ENCODE peak calls at places on chromosomes 11 and 22, in eight cellular contexts. One of them, this sample, is unnamed.
A peak's percentile ranks its signal among the peaks of the same experiment; 100 is the strongest.

GRCh38 chr11:77908835-77909234 is 85.6 kb downstream of the INTS4 start:
- DNase-seq in Ammon's horn: no peak
- DNase-seq in neuronal stem cell: no peak
- DNase-seq in stimulated activated CD4-positive, alpha-beta T cell treated with anti-CD3 and anti-CD28 coated beads, Interleukin-12 subunit alpha, Interleukin-12 subunit beta, amount 100 ng/mL, for 4 hours: no peak
- DNase-seq in epithelial cell of esophagus: no peak
- DNase-seq in T-cell: no peak
- DNase-seq in prostate gland: no peak
- DNase-seq in NCI-H1092 treated with DMSO at 0.1 percent for 48 hours: no peak
- DNase-seq in this sample: no peak

GRCh38 chr11:101323997-101324396 is 194.4 kb upstream of the PGR start:
- DNase-seq in NCI-H1092 treated with DMSO at 0.1 percent for 48 hours: no peak
- DNase-seq in Ammon's horn: peak; percentile 8
- DNase-seq in T-cell: no peak
- DNase-seq in prostate gland: no peak
- DNase-seq in neuronal stem cell: peak; percentile 8
- DNase-seq in stimulated activated CD4-positive, alpha-beta T cell treated with anti-CD3 and anti-CD28 coated beads, Interleukin-12 subunit alpha, Interleukin-12 subunit beta, amount 100 ng/mL, for 4 hours: no peak
- DNase-seq in epithelial cell of esophagus: no peak
- DNase-seq in this sample: no peak

GRCh38 chr11:65185869-65186341 is 4.2 kb downstream of the CAPN1 start:
- DNase-seq in T-cell: no peak
- DNase-seq in prostate gland: no peak
- DNase-seq in neuronal stem cell: no peak
- DNase-seq in stimulated activated CD4-positive, alpha-beta T cell treated with anti-CD3 and anti-CD28 coated beads, Interleukin-12 subunit alpha, Interleukin-12 subunit beta, amount 100 ng/mL, for 4 hours: no peak
- DNase-seq in NCI-H1092 treated with DMSO at 0.1 percent for 48 hours: no peak
- DNase-seq in Ammon's horn: no peak
- DNase-seq in epithelial cell of esophagus: no peak
- DNase-seq in this sample: no peak

GRCh38 chr22:30860176-30861105 is 108.1 kb downstream of the MORC2 start:
- DNase-seq in NCI-H1092 treated with DMSO at 0.1 percent for 48 hours: no peak
- DNase-seq in prostate gland: no peak
- DNase-seq in neuronal stem cell: no peak
- DNase-seq in epithelial cell of esophagus: no peak
- DNase-seq in T-cell: no peak
- DNase-seq in Ammon's horn: no peak
- DNase-seq in stimulated activated CD4-positive, alpha-beta T cell treated with anti-CD3 and anti-CD28 coated beads, Interleukin-12 subunit alpha, Interleukin-12 subunit beta, amount 100 ng/mL, for 4 hours: no peak
- DNase-seq in this sample: peak; percentile 5

GRCh38 chr22:44311855-44312170 is 938 bp downstream of the SHISAL1 start:
- DNase-seq in prostate gland: no peak
- DNase-seq in neuronal stem cell: no peak
- DNase-seq in T-cell: no peak
- DNase-seq in epithelial cell of esophagus: peak; percentile 79
- DNase-seq in stimulated activated CD4-positive, alpha-beta T cell treated with anti-CD3 and anti-CD28 coated beads, Interleukin-12 subunit alpha, Interleukin-12 subunit beta, amount 100 ng/mL, for 4 hours: no peak
- DNase-seq in NCI-H1092 treated with DMSO at 0.1 percent for 48 hours: no peak
- DNase-seq in Ammon's horn: no peak
- DNase-seq in this sample: no peak

GRCh38 chr11:68263444-68264035 is 8.2 kb downstream of the C11orf24 start:
- DNase-seq in neuronal stem cell: no peak
- DNase-seq in stimulated activated CD4-positive, alpha-beta T cell treated with anti-CD3 and anti-CD28 coated beads, Interleukin-12 subunit alpha, Interleukin-12 subunit beta, amount 100 ng/mL, for 4 hours: no peak
- DNase-seq in epithelial cell of esophagus: no peak
- DNase-seq in Ammon's horn: no peak
- DNase-seq in T-cell: no peak
- DNase-seq in prostate gland: no peak
- DNase-seq in NCI-H1092 treated with DMSO at 0.1 percent for 48 hours: no peak
- DNase-seq in this sample: no peak

GRCh38 chr11:327581-327923 is 6.9 kb upstream of the IFITM3 start:
- DNase-seq in epithelial cell of esophagus: no peak
- DNase-seq in stimulated activated CD4-positive, alpha-beta T cell treated with anti-CD3 and anti-CD28 coated beads, Interleukin-12 subunit alpha, Interleukin-12 subunit beta, amount 100 ng/mL, for 4 hours: no peak
- DNase-seq in Ammon's horn: no peak
- DNase-seq in neuronal stem cell: no peak
- DNase-seq in T-cell: no peak
- DNase-seq in prostate gland: no peak
- DNase-seq in NCI-H1092 treated with DMSO at 0.1 percent for 48 hours: no peak
- DNase-seq in this sample: no peak

GRCh38 chr11:134537296-134537695 is 125.3 kb upstream of the B3GAT1 start:
- DNase-seq in prostate gland: no peak
- DNase-seq in stimulated activated CD4-positive, alpha-beta T cell treated with anti-CD3 and anti-CD28 coated beads, Interleukin-12 subunit alpha, Interleukin-12 subunit beta, amount 100 ng/mL, for 4 hours: no peak
- DNase-seq in epithelial cell of esophagus: no peak
- DNase-seq in neuronal stem cell: no peak
- DNase-seq in NCI-H1092 treated with DMSO at 0.1 percent for 48 hours: no peak
- DNase-seq in T-cell: no peak
- DNase-seq in Ammon's horn: no peak
- DNase-seq in this sample: no peak

GRCh38 chr11:45859661-45860140 is 12.4 kb downstream of the CRY2 start:
- DNase-seq in NCI-H1092 treated with DMSO at 0.1 percent for 48 hours: peak; percentile 80
- DNase-seq in stimulated activated CD4-positive, alpha-beta T cell treated with anti-CD3 and anti-CD28 coated beads, Interleukin-12 subunit alpha, Interleukin-12 subunit beta, amount 100 ng/mL, for 4 hours: no peak
- DNase-seq in epithelial cell of esophagus: peak; percentile 90
- DNase-seq in prostate gland: peak; percentile 93
- DNase-seq in neuronal stem cell: no peak
- DNase-seq in Ammon's horn: peak; percentile 86
- DNase-seq in T-cell: no peak
- DNase-seq in this sample: no peak

GRCh38 chr11:86275493-86276370 is 26.3 kb upstream of the HIKESHI start:
- DNase-seq in prostate gland: no peak
- DNase-seq in epithelial cell of esophagus: no peak
- DNase-seq in T-cell: no peak
- DNase-seq in neuronal stem cell: no peak
- DNase-seq in stimulated activated CD4-positive, alpha-beta T cell treated with anti-CD3 and anti-CD28 coated beads, Interleukin-12 subunit alpha, Interleukin-12 subunit beta, amount 100 ng/mL, for 4 hours: no peak
- DNase-seq in Ammon's horn: no peak
- DNase-seq in NCI-H1092 treated with DMSO at 0.1 percent for 48 hours: peak; percentile 40
- DNase-seq in this sample: no peak

GRCh38 chr22:39136317-39136716 is 16.2 kb downstream of the CBX7 start:
- DNase-seq in stimulated activated CD4-positive, alpha-beta T cell treated with anti-CD3 and anti-CD28 coated beads, Interleukin-12 subunit alpha, Interleukin-12 subunit beta, amount 100 ng/mL, for 4 hours: no peak
- DNase-seq in prostate gland: no peak
- DNase-seq in T-cell: no peak
- DNase-seq in epithelial cell of esophagus: no peak
- DNase-seq in Ammon's horn: no peak
- DNase-seq in neuronal stem cell: no peak
- DNase-seq in NCI-H1092 treated with DMSO at 0.1 percent for 48 hours: no peak
- DNase-seq in this sample: no peak

GRCh38 chr11:43868852-43869567 is 11.6 kb upstream of the ALKBH3 start:
- DNase-seq in prostate gland: peak; percentile 18
- DNase-seq in neuronal stem cell: no peak
- DNase-seq in stimulated activated CD4-positive, alpha-beta T cell treated with anti-CD3 and anti-CD28 coated beads, Interleukin-12 subunit alpha, Interleukin-12 subunit beta, amount 100 ng/mL, for 4 hours: peak; percentile 8
- DNase-seq in Ammon's horn: peak; percentile 14
- DNase-seq in T-cell: peak; percentile 4
- DNase-seq in epithelial cell of esophagus: peak; percentile 85
- DNase-seq in NCI-H1092 treated with DMSO at 0.1 percent for 48 hours: no peak
- DNase-seq in this sample: no peak

GRCh38 chr11:12506502-12506921 is 129.1 kb downstream of the PARVA start:
- DNase-seq in T-cell: no peak
- DNase-seq in neuronal stem cell: no peak
- DNase-seq in stimulated activated CD4-positive, alpha-beta T cell treated with anti-CD3 and anti-CD28 coated beads, Interleukin-12 subunit alpha, Interleukin-12 subunit beta, amount 100 ng/mL, for 4 hours: no peak
- DNase-seq in prostate gland: no peak
- DNase-seq in NCI-H1092 treated with DMSO at 0.1 percent for 48 hours: no peak
- DNase-seq in epithelial cell of esophagus: peak; percentile 16
- DNase-seq in Ammon's horn: no peak
- DNase-seq in this sample: no peak

GRCh38 chr11:133843454-133843987 is 1.8 kb downstream of the SPATA19 start:
- DNase-seq in epithelial cell of esophagus: no peak
- DNase-seq in NCI-H1092 treated with DMSO at 0.1 percent for 48 hours: no peak
- DNase-seq in stimulated activated CD4-positive, alpha-beta T cell treated with anti-CD3 and anti-CD28 coated beads, Interleukin-12 subunit alpha, Interleukin-12 subunit beta, amount 100 ng/mL, for 4 hours: no peak
- DNase-seq in prostate gland: no peak
- DNase-seq in Ammon's horn: no peak
- DNase-seq in T-cell: no peak
- DNase-seq in neuronal stem cell: no peak
- DNase-seq in this sample: no peak

GRCh38 chr11:100581318-100581717 is 105.8 kb upstream of the ARHGAP42 start:
- DNase-seq in neuronal stem cell: no peak
- DNase-seq in NCI-H1092 treated with DMSO at 0.1 percent for 48 hours: no peak
- DNase-seq in Ammon's horn: peak; percentile 31
- DNase-seq in prostate gland: no peak
- DNase-seq in T-cell: no peak
- DNase-seq in stimulated activated CD4-positive, alpha-beta T cell treated with anti-CD3 and anti-CD28 coated beads, Interleukin-12 subunit alpha, Interleukin-12 subunit beta, amount 100 ng/mL, for 4 hours: no peak
- DNase-seq in epithelial cell of esophagus: peak; percentile 31
- DNase-seq in this sample: no peak

GRCh38 chr11:64359712-64360402 is 895 bp downstream of the RPS6KA4 start:
- DNase-seq in epithelial cell of esophagus: peak; percentile 72
- DNase-seq in prostate gland: no peak
- DNase-seq in neuronal stem cell: no peak
- DNase-seq in NCI-H1092 treated with DMSO at 0.1 percent for 48 hours: no peak
- DNase-seq in T-cell: peak; percentile 27
- DNase-seq in Ammon's horn: peak; percentile 62
- DNase-seq in stimulated activated CD4-positive, alpha-beta T cell treated with anti-CD3 and anti-CD28 coated beads, Interleukin-12 subunit alpha, Interleukin-12 subunit beta, amount 100 ng/mL, for 4 hours: no peak
- DNase-seq in this sample: no peak

GRCh38 chr11:75925785-75926164 is 110.8 kb downstream of the UVRAG start:
- DNase-seq in neuronal stem cell: no peak
- DNase-seq in NCI-H1092 treated with DMSO at 0.1 percent for 48 hours: no peak
- DNase-seq in stimulated activated CD4-positive, alpha-beta T cell treated with anti-CD3 and anti-CD28 coated beads, Interleukin-12 subunit alpha, Interleukin-12 subunit beta, amount 100 ng/mL, for 4 hours: no peak
- DNase-seq in epithelial cell of esophagus: peak; percentile 49
- DNase-seq in prostate gland: no peak
- DNase-seq in T-cell: no peak
- DNase-seq in Ammon's horn: no peak
- DNase-seq in this sample: no peak

GRCh38 chr22:24950272-24950902 is 2.1 kb upstream of the KIAA1671 start:
- DNase-seq in neuronal stem cell: no peak
- DNase-seq in Ammon's horn: peak; percentile 55
- DNase-seq in T-cell: no peak
- DNase-seq in stimulated activated CD4-positive, alpha-beta T cell treated with anti-CD3 and anti-CD28 coated beads, Interleukin-12 subunit alpha, Interleukin-12 subunit beta, amount 100 ng/mL, for 4 hours: no peak
- DNase-seq in epithelial cell of esophagus: peak; percentile 53
- DNase-seq in prostate gland: no peak
- DNase-seq in NCI-H1092 treated with DMSO at 0.1 percent for 48 hours: no peak
- DNase-seq in this sample: peak; percentile 56

GRCh38 chr22:35733742-35734516 is 16.3 kb downstream of the APOL5 start:
- DNase-seq in prostate gland: no peak
- DNase-seq in Ammon's horn: no peak
- DNase-seq in stimulated activated CD4-positive, alpha-beta T cell treated with anti-CD3 and anti-CD28 coated beads, Interleukin-12 subunit alpha, Interleukin-12 subunit beta, amount 100 ng/mL, for 4 hours: no peak
- DNase-seq in T-cell: no peak
- DNase-seq in NCI-H1092 treated with DMSO at 0.1 percent for 48 hours: no peak
- DNase-seq in epithelial cell of esophagus: peak; percentile 38
- DNase-seq in neuronal stem cell: no peak
- DNase-seq in this sample: no peak

GRCh38 chr11:110286298-110287040 is 9.9 kb downstream of the RDX start:
- DNase-seq in neuronal stem cell: no peak
- DNase-seq in prostate gland: no peak
- DNase-seq in NCI-H1092 treated with DMSO at 0.1 percent for 48 hours: no peak
- DNase-seq in epithelial cell of esophagus: no peak
- DNase-seq in T-cell: no peak
- DNase-seq in Ammon's horn: no peak
- DNase-seq in stimulated activated CD4-positive, alpha-beta T cell treated with anti-CD3 and anti-CD28 coated beads, Interleukin-12 subunit alpha, Interleukin-12 subunit beta, amount 100 ng/mL, for 4 hours: no peak
- DNase-seq in this sample: no peak

GRCh38 chr11:125085301-125086081 is 22.4 kb downstream of the SLC37A2 start:
- DNase-seq in NCI-H1092 treated with DMSO at 0.1 percent for 48 hours: no peak
- DNase-seq in prostate gland: no peak
- DNase-seq in Ammon's horn: no peak
- DNase-seq in neuronal stem cell: no peak
- DNase-seq in stimulated activated CD4-positive, alpha-beta T cell treated with anti-CD3 and anti-CD28 coated beads, Interleukin-12 subunit alpha, Interleukin-12 subunit beta, amount 100 ng/mL, for 4 hours: no peak
- DNase-seq in T-cell: no peak
- DNase-seq in epithelial cell of esophagus: no peak
- DNase-seq in this sample: no peak

GRCh38 chr11:110355011-110355744 is 58.8 kb upstream of the RDX start:
- DNase-seq in epithelial cell of esophagus: no peak
- DNase-seq in neuronal stem cell: no peak
- DNase-seq in NCI-H1092 treated with DMSO at 0.1 percent for 48 hours: no peak
- DNase-seq in T-cell: no peak
- DNase-seq in prostate gland: no peak
- DNase-seq in stimulated activated CD4-positive, alpha-beta T cell treated with anti-CD3 and anti-CD28 coated beads, Interleukin-12 subunit alpha, Interleukin-12 subunit beta, amount 100 ng/mL, for 4 hours: no peak
- DNase-seq in Ammon's horn: peak; percentile 21
- DNase-seq in this sample: peak; percentile 19

GRCh38 chr22:29112102-29112501 is 39.3 kb downstream of the KREMEN1 start:
- DNase-seq in T-cell: no peak
- DNase-seq in NCI-H1092 treated with DMSO at 0.1 percent for 48 hours: peak; percentile 51
- DNase-seq in neuronal stem cell: no peak
- DNase-seq in prostate gland: no peak
- DNase-seq in stimulated activated CD4-positive, alpha-beta T cell treated with anti-CD3 and anti-CD28 coated beads, Interleukin-12 subunit alpha, Interleukin-12 subunit beta, amount 100 ng/mL, for 4 hours: no peak
- DNase-seq in Ammon's horn: peak; percentile 33
- DNase-seq in epithelial cell of esophagus: no peak
- DNase-seq in this sample: no peak

GRCh38 chr11:118618991-118619375 is 11.6 kb downstream of the PHLDB1 start:
- DNase-seq in prostate gland: no peak
- DNase-seq in T-cell: no peak
- DNase-seq in Ammon's horn: no peak
- DNase-seq in stimulated activated CD4-positive, alpha-beta T cell treated with anti-CD3 and anti-CD28 coated beads, Interleukin-12 subunit alpha, Interleukin-12 subunit beta, amount 100 ng/mL, for 4 hours: no peak
- DNase-seq in NCI-H1092 treated with DMSO at 0.1 percent for 48 hours: no peak
- DNase-seq in neuronal stem cell: no peak
- DNase-seq in epithelial cell of esophagus: no peak
- DNase-seq in this sample: no peak

GRCh38 chr11:62025429-62026105 is 58.1 kb upstream of the FTH1 start:
- DNase-seq in epithelial cell of esophagus: peak; percentile 99
- DNase-seq in prostate gland: peak; percentile 24
- DNase-seq in NCI-H1092 treated with DMSO at 0.1 percent for 48 hours: no peak
- DNase-seq in neuronal stem cell: no peak
- DNase-seq in Ammon's horn: peak; percentile 71
- DNase-seq in stimulated activated CD4-positive, alpha-beta T cell treated with anti-CD3 and anti-CD28 coated beads, Interleukin-12 subunit alpha, Interleukin-12 subunit beta, amount 100 ng/mL, for 4 hours: peak; percentile 12
- DNase-seq in T-cell: peak; percentile 77
- DNase-seq in this sample: peak; percentile 30

GRCh38 chr11:57340228-57340627 is 2.1 kb downstream of the P2RX3 start:
- DNase-seq in prostate gland: no peak
- DNase-seq in epithelial cell of esophagus: peak; percentile 38
- DNase-seq in NCI-H1092 treated with DMSO at 0.1 percent for 48 hours: no peak
- DNase-seq in stimulated activated CD4-positive, alpha-beta T cell treated with anti-CD3 and anti-CD28 coated beads, Interleukin-12 subunit alpha, Interleukin-12 subunit beta, amount 100 ng/mL, for 4 hours: no peak
- DNase-seq in Ammon's horn: no peak
- DNase-seq in neuronal stem cell: no peak
- DNase-seq in T-cell: no peak
- DNase-seq in this sample: peak; percentile 56

GRCh38 chr11:58058276-58059010 is 27.7 kb downstream of the OR6Q1 start:
- DNase-seq in stimulated activated CD4-positive, alpha-beta T cell treated with anti-CD3 and anti-CD28 coated beads, Interleukin-12 subunit alpha, Interleukin-12 subunit beta, amount 100 ng/mL, for 4 hours: no peak
- DNase-seq in NCI-H1092 treated with DMSO at 0.1 percent for 48 hours: peak; percentile 96
- DNase-seq in prostate gland: no peak
- DNase-seq in Ammon's horn: no peak
- DNase-seq in epithelial cell of esophagus: peak; percentile 52
- DNase-seq in T-cell: no peak
- DNase-seq in neuronal stem cell: no peak
- DNase-seq in this sample: no peak

GRCh38 chr11:46918087-46918751 is at the start of gene LRP4:
- DNase-seq in Ammon's horn: peak; percentile 73
- DNase-seq in stimulated activated CD4-positive, alpha-beta T cell treated with anti-CD3 and anti-CD28 coated beads, Interleukin-12 subunit alpha, Interleukin-12 subunit beta, amount 100 ng/mL, for 4 hours: peak; percentile 45
- DNase-seq in prostate gland: peak; percentile 32
- DNase-seq in neuronal stem cell: no peak
- DNase-seq in NCI-H1092 treated with DMSO at 0.1 percent for 48 hours: no peak
- DNase-seq in T-cell: no peak
- DNase-seq in epithelial cell of esophagus: peak; percentile 31
- DNase-seq in this sample: peak; percentile 60

This sample was measured in HEK293T.